ENCODE peak calls at places on chromosomes 6 and 20, in six cellular contexts. One of them, this sample, is unnamed. For H3K36me3, the result is how much of the 10 kb centered on the place peaks cover.

GRCh38 chr20:61762886-61763739 is 302.6 kb downstream of the TAF4 start:
- DNase-seq in H1: no peak
- DNase-seq in endothelial cell of umbilical vein: no peak
- DNase-seq in IMR-90: no peak
- DNase-seq in cardiac muscle cell: no peak
- DNase-seq in ascending aorta: no peak
- DNase-seq in this sample: no peak

GRCh38 chr6:160428069-160428430 is 79.9 kb downstream of the SLC22A3 start:
- DNase-seq in H1: no peak
- DNase-seq in endothelial cell of umbilical vein: no peak
- DNase-seq in IMR-90: no peak
- DNase-seq in cardiac muscle cell: peak
- DNase-seq in ascending aorta: peak
- DNase-seq in this sample: no peak

GRCh38 chr6:156657311-156657710 is 119.9 kb upstream of the ARID1B start:
- DNase-seq in H1: no peak
- DNase-seq in endothelial cell of umbilical vein: no peak
- DNase-seq in IMR-90: no peak
- DNase-seq in cardiac muscle cell: no peak
- DNase-seq in ascending aorta: no peak
- DNase-seq in this sample: no peak

GRCh38 chr20:35820715-35821114 is 48.9 kb downstream of the PHF20 start:
- DNase-seq in H1: no peak
- DNase-seq in endothelial cell of umbilical vein: no peak
- DNase-seq in IMR-90: peak
- DNase-seq in cardiac muscle cell: peak
- DNase-seq in ascending aorta: no peak
- DNase-seq in this sample: peak

GRCh38 chr6:160005211-160005610 is 36.3 kb downstream of the IGF2R start:
- DNase-seq in H1: no peak
- DNase-seq in endothelial cell of umbilical vein: no peak
- DNase-seq in IMR-90: no peak
- DNase-seq in cardiac muscle cell: no peak
- DNase-seq in ascending aorta: no peak
- DNase-seq in this sample: no peak

GRCh38 chr6:12545837-12546658 is 170.5 kb upstream of the PHACTR1 start:
- DNase-seq in H1: no peak
- DNase-seq in endothelial cell of umbilical vein: peak
- DNase-seq in IMR-90: peak
- DNase-seq in cardiac muscle cell: peak
- DNase-seq in ascending aorta: no peak
- DNase-seq in this sample: peak

GRCh38 chr20:38805958-38806854 is 709 bp downstream of the PPP1R16B start:
- DNase-seq in H1: peak
- DNase-seq in endothelial cell of umbilical vein: peak
- DNase-seq in IMR-90: no peak
- DNase-seq in cardiac muscle cell: no peak
- DNase-seq in ascending aorta: no peak
- DNase-seq in this sample: no peak

GRCh38 chr6:11769816-11770545 is 8.6 kb downstream of the ADTRP start:
- DNase-seq in H1: peak
- DNase-seq in endothelial cell of umbilical vein: no peak
- DNase-seq in IMR-90: no peak
- DNase-seq in cardiac muscle cell: no peak
- DNase-seq in ascending aorta: no peak
- DNase-seq in this sample: peak

GRCh38 chr6:53322188-53323029 is 26.3 kb downstream of the ELOVL5 start:
- DNase-seq in H1: no peak
- DNase-seq in endothelial cell of umbilical vein: no peak
- DNase-seq in IMR-90: peak
- DNase-seq in cardiac muscle cell: no peak
- DNase-seq in ascending aorta: no peak
- DNase-seq in this sample: no peak

GRCh38 chr20:60062431-60063336 is 104.5 kb downstream of the CDH26 start:
- DNase-seq in H1: no peak
- DNase-seq in endothelial cell of umbilical vein: no peak
- DNase-seq in IMR-90: peak
- DNase-seq in cardiac muscle cell: peak
- DNase-seq in ascending aorta: no peak
- DNase-seq in this sample: no peak

GRCh38 chr6:22926613-22927348 is 357.4 kb downstream of the HDGFL1 start:
- DNase-seq in H1: no peak
- DNase-seq in endothelial cell of umbilical vein: peak
- DNase-seq in IMR-90: no peak
- DNase-seq in cardiac muscle cell: peak
- DNase-seq in ascending aorta: no peak
- DNase-seq in this sample: no peak

GRCh38 chr6:22925920-22926587 is 356.7 kb downstream of the HDGFL1 start:
- DNase-seq in H1: no peak
- DNase-seq in endothelial cell of umbilical vein: peak
- DNase-seq in IMR-90: peak
- DNase-seq in cardiac muscle cell: no peak
- DNase-seq in ascending aorta: no peak
- DNase-seq in this sample: no peak

GRCh38 chr6:22928775-22929174 is 359.4 kb downstream of the HDGFL1 start:
- DNase-seq in H1: no peak
- DNase-seq in endothelial cell of umbilical vein: no peak
- DNase-seq in IMR-90: no peak
- DNase-seq in cardiac muscle cell: no peak
- DNase-seq in ascending aorta: no peak
- DNase-seq in this sample: no peak

GRCh38 chr6:22921831-22922230 is 352.5 kb downstream of the HDGFL1 start:
- DNase-seq in H1: no peak
- DNase-seq in endothelial cell of umbilical vein: peak
- DNase-seq in IMR-90: no peak
- DNase-seq in cardiac muscle cell: no peak
- DNase-seq in ascending aorta: no peak
- DNase-seq in this sample: no peak

GRCh38 chr6:22925304-22925835 is 356.0 kb downstream of the HDGFL1 start:
- DNase-seq in H1: no peak
- DNase-seq in endothelial cell of umbilical vein: peak
- DNase-seq in IMR-90: no peak
- DNase-seq in cardiac muscle cell: no peak
- DNase-seq in ascending aorta: no peak
- DNase-seq in this sample: no peak
- H3K4me3 ChIP-seq in H1: no peak
- H3K4me3 ChIP-seq in endothelial cell of umbilical vein: no peak
- H3K4me3 ChIP-seq in IMR-90: no peak
- H3K4me3 ChIP-seq in cardiac muscle cell: no peak
- H3K4me3 ChIP-seq in ascending aorta: no peak
- H3K4me3 ChIP-seq in this sample: no peak

GRCh38 chr6:121881974-121882667 is 446.7 kb downstream of the GJA1 start:
- DNase-seq in H1: no peak
- DNase-seq in endothelial cell of umbilical vein: no peak
- DNase-seq in IMR-90: peak
- DNase-seq in cardiac muscle cell: peak
- DNase-seq in ascending aorta: no peak
- DNase-seq in this sample: no peak
- H3K27ac ChIP-seq in H1: no peak
- H3K27ac ChIP-seq in endothelial cell of umbilical vein: no peak
- H3K27ac ChIP-seq in IMR-90: peak
- H3K27ac ChIP-seq in cardiac muscle cell: no peak
- H3K27ac ChIP-seq in ascending aorta: no peak
- H3K27ac ChIP-seq in this sample: no peak

GRCh38 chr6:43559328-43559727 is 16.5 kb downstream of the XPO5 start:
- DNase-seq in H1: no peak
- DNase-seq in endothelial cell of umbilical vein: no peak
- DNase-seq in IMR-90: no peak
- DNase-seq in cardiac muscle cell: no peak
- DNase-seq in ascending aorta: no peak
- DNase-seq in this sample: no peak
- H3K36me3 ChIP-seq in H1: half or more
- H3K36me3 ChIP-seq in endothelial cell of umbilical vein: under half
- H3K36me3 ChIP-seq in IMR-90: under half
- H3K36me3 ChIP-seq in cardiac muscle cell: half or more
- H3K36me3 ChIP-seq in ascending aorta: half or more
- H3K36me3 ChIP-seq in this sample: under half

GRCh38 chr20:56453347-56453746 is 15.1 kb upstream of the RTF2 start:
- DNase-seq in H1: no peak
- DNase-seq in endothelial cell of umbilical vein: no peak
- DNase-seq in IMR-90: no peak
- DNase-seq in cardiac muscle cell: no peak
- DNase-seq in ascending aorta: no peak
- DNase-seq in this sample: no peak
- H3K4me3 ChIP-seq in H1: no peak
- H3K4me3 ChIP-seq in endothelial cell of umbilical vein: no peak
- H3K4me3 ChIP-seq in IMR-90: no peak
- H3K4me3 ChIP-seq in cardiac muscle cell: no peak
- H3K4me3 ChIP-seq in ascending aorta: no peak
- H3K4me3 ChIP-seq in this sample: no peak

DNA sequence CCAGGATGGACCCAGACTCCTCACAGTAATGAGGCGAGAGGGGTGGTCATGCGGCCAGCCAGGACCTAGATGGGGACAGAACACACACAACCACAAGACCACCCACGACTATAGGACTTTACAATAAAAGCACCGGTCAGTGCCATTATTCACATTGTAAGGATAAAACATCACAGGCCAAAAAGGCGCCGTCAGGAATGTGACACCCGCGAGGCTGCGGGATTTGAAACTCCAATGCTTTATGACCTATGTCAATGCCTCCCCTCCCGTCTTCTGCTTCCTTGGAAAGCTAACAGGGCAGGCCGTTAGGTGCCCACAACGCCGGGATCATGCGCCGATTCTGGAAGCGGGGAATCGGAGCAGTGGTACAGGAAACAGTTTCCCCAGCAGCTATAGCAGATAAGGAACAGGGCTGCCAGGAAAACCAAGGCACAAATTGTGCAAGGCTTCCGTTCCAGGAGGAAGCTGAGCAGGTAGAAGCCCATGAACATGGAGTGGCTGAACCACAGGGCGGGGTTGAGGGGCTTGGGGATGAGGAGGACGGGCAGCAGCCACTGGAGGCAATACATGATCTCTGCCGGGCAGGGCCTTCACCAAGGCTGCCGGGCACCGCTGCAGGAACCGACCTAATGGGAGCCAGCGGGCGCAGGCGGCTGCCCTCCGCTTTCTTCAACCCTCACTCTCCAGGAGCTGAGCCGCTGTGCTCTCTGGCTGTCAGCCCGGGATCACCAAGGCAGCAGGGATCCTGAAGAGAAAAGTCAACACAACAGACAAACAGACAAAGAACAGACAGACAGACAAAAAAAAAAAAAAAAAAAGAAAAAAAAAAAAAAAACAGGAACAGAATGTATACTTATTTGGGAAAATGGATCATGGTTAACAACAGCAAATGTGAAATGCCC is 2.2 kb upstream of the NNAT start:
- DNase-seq in H1: no peak
- DNase-seq in endothelial cell of umbilical vein: peak
- DNase-seq in IMR-90: no peak
- DNase-seq in cardiac muscle cell: no peak
- DNase-seq in ascending aorta: peak
- DNase-seq in this sample: no peak
- H3K27ac ChIP-seq in H1: no peak
- H3K27ac ChIP-seq in endothelial cell of umbilical vein: peak
- H3K27ac ChIP-seq in IMR-90: no peak
- H3K27ac ChIP-seq in cardiac muscle cell: no peak
- H3K27ac ChIP-seq in ascending aorta: no peak
- H3K27ac ChIP-seq in this sample: no peak

DNA sequence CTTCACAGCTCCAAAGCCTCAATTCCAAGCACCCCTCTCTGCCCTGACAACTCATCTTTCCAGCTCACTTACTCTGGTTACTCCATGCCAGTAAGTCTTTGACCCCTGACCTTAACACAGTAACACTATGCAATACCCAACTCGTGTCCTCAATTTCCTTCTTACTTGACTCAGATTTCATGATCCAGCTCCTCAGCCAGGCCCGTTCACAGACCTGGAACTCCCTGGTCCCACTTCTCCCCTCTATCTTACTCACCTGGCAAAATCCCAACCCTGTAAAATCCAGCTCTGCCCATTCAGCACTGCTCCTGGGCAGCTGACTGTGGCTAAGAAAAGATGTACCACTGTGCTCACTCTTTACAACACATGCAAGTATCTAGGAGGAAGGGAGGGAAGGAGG is 7.9 kb downstream of the GNL1 start:
- DNase-seq in H1: no peak
- DNase-seq in endothelial cell of umbilical vein: no peak
- DNase-seq in IMR-90: peak
- DNase-seq in cardiac muscle cell: no peak
- DNase-seq in ascending aorta: peak
- DNase-seq in this sample: no peak
- H3K36me3 ChIP-seq in H1: under half
- H3K36me3 ChIP-seq in endothelial cell of umbilical vein: under half
- H3K36me3 ChIP-seq in IMR-90: half or more
- H3K36me3 ChIP-seq in cardiac muscle cell: under half
- H3K36me3 ChIP-seq in ascending aorta: half or more
- H3K36me3 ChIP-seq in this sample: under half

This sample was measured in small intestine.